ENCODE peak calls at places on chromosomes 11 and 22, in seven cellular contexts. One of them, this sample, is unnamed.

GRCh38 chr11:126733685-126734084 is 266.9 kb downstream of the KIRREL3 start:
- DNase-seq in A549: no peak
- DNase-seq in breast epithelium: no peak
- DNase-seq in body of pancreas: no peak
- DNase-seq in GM12891: no peak
- DNase-seq in transverse colon: no peak
- DNase-seq in H54: no peak
- DNase-seq in this sample: no peak

GRCh38 chr22:35051791-35052190 is 14.2 kb upstream of the ISX start:
- DNase-seq in A549: no peak
- DNase-seq in breast epithelium: no peak
- DNase-seq in body of pancreas: no peak
- DNase-seq in GM12891: no peak
- DNase-seq in transverse colon: no peak
- DNase-seq in H54: no peak
- DNase-seq in this sample: no peak

GRCh38 chr11:11446562-11446961 is 93.5 kb upstream of the CSNK2A3 start:
- DNase-seq in A549: no peak
- DNase-seq in breast epithelium: no peak
- DNase-seq in body of pancreas: no peak
- DNase-seq in GM12891: no peak
- DNase-seq in transverse colon: no peak
- DNase-seq in H54: no peak
- DNase-seq in this sample: no peak

GRCh38 chr11:28738549-28738948 is 630.4 kb downstream of the METTL15 start:
- DNase-seq in A549: no peak
- DNase-seq in breast epithelium: no peak
- DNase-seq in body of pancreas: no peak
- DNase-seq in GM12891: no peak
- DNase-seq in transverse colon: no peak
- DNase-seq in H54: no peak
- DNase-seq in this sample: no peak

GRCh38 chr11:70618471-70619101 is 220.3 kb downstream of the CTTN start:
- DNase-seq in A549: no peak
- DNase-seq in breast epithelium: no peak
- DNase-seq in body of pancreas: peak
- DNase-seq in GM12891: no peak
- DNase-seq in transverse colon: peak
- DNase-seq in H54: no peak
- DNase-seq in this sample: no peak

GRCh38 chr22:35991168-35991567 is 37.5 kb downstream of the RBFOX2 start:
- DNase-seq in A549: no peak
- DNase-seq in breast epithelium: no peak
- DNase-seq in body of pancreas: no peak
- DNase-seq in GM12891: no peak
- DNase-seq in transverse colon: no peak
- DNase-seq in H54: no peak
- DNase-seq in this sample: no peak

GRCh38 chr11:126175261-126175885 is 36.1 kb downstream of the RPUSD4 start:
- DNase-seq in A549: no peak
- DNase-seq in breast epithelium: no peak
- DNase-seq in body of pancreas: peak
- DNase-seq in GM12891: no peak
- DNase-seq in transverse colon: no peak
- DNase-seq in H54: no peak
- DNase-seq in this sample: peak

GRCh38 chr22:48949375-48950149 is 878.1 kb downstream of the BRD1 start:
- DNase-seq in A549: no peak
- DNase-seq in breast epithelium: no peak
- DNase-seq in body of pancreas: no peak
- DNase-seq in GM12891: no peak
- DNase-seq in transverse colon: peak
- DNase-seq in H54: no peak
- DNase-seq in this sample: no peak

GRCh38 chr11:42524534-42525227 is 787.1 kb upstream of the API5 start:
- DNase-seq in A549: peak
- DNase-seq in breast epithelium: no peak
- DNase-seq in body of pancreas: peak
- DNase-seq in GM12891: peak
- DNase-seq in transverse colon: peak
- DNase-seq in H54: peak
- DNase-seq in this sample: no peak

GRCh38 chr22:48652796-48653195 is 1174.9 kb downstream of the BRD1 start:
- DNase-seq in A549: no peak
- DNase-seq in breast epithelium: no peak
- DNase-seq in body of pancreas: no peak
- DNase-seq in GM12891: no peak
- DNase-seq in transverse colon: no peak
- DNase-seq in H54: no peak
- DNase-seq in this sample: no peak

GRCh38 chr11:94730153-94730552 is 38.0 kb upstream of the AMOTL1 start:
- DNase-seq in A549: no peak
- DNase-seq in breast epithelium: no peak
- DNase-seq in body of pancreas: no peak
- DNase-seq in GM12891: no peak
- DNase-seq in transverse colon: no peak
- DNase-seq in H54: no peak
- DNase-seq in this sample: no peak

GRCh38 chr11:110473666-110474065 is 43.9 kb downstream of the FDX1 start:
- DNase-seq in A549: no peak
- DNase-seq in breast epithelium: no peak
- DNase-seq in body of pancreas: no peak
- DNase-seq in GM12891: no peak
- DNase-seq in transverse colon: no peak
- DNase-seq in H54: no peak
- DNase-seq in this sample: no peak

DNA sequence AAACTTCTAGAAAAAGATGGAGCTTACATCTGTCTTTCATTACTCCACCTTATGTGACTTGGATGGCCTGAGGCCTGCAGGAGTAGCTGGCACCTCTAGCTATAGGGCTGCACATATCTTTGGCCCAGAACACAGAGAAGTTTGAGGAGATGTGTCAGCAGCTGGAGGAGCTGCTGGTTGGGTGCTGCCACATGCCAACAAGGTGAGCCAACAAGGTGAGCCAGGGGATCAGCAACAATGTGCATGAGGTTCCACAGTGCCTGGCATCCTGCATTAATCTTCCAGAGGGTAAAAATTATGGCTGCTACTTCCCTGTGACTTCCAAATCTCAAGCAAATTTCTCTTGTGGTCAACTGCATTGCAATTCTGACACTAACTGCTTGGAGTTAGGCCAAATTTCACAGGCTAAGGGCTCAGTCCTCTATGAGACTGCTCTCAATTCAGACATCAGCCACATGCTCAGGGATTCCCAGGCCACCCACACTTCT is 16.0 kb downstream of the RBM7 start:
- DNase-seq in A549: no peak
- DNase-seq in breast epithelium: no peak
- DNase-seq in body of pancreas: no peak
- DNase-seq in GM12891: no peak
- DNase-seq in transverse colon: no peak
- DNase-seq in H54: no peak
- DNase-seq in this sample: no peak
- TF ChIP-seq POLR2A in A549: no peak
- TF ChIP-seq POLR2A in breast epithelium: no peak
- TF ChIP-seq POLR2A in body of pancreas: no peak
- TF ChIP-seq POLR2A in GM12891: no peak
- TF ChIP-seq POLR2A in transverse colon: no peak
- TF ChIP-seq POLR2A in H54: no peak
- TF ChIP-seq POLR2A in this sample: no peak

DNA sequence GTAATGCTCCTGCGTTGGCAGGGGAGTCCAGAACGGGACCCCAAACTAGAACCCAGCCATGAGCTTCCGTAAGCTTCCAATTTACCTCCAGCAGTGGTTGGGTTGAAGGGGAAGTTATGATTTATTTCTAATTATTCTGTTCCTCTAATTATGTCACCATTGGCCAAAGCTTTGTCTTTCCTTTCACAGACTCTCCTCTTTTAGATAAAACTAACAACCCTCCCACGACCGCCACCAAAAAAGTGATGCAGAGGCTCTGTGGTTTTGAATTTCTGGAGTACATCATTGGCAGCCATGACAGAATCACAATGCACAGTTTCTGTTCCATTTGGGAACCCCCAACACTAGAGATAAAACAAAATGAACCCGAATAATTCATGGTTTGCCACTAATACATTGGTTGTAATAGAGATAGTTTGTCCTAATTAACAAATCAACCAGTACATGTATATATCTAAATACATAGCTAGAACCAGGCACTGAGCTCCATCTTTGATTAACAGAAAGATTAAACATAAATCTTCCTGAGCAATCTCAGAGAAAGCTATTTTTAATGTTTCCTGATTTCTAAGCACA is 64.3 kb downstream of the ETS1 start:
- DNase-seq in A549: no peak
- DNase-seq in breast epithelium: no peak
- DNase-seq in body of pancreas: no peak
- DNase-seq in GM12891: no peak
- DNase-seq in transverse colon: no peak
- DNase-seq in H54: no peak
- DNase-seq in this sample: no peak
- TF ChIP-seq POLR2A in A549: no peak
- TF ChIP-seq POLR2A in breast epithelium: no peak
- TF ChIP-seq POLR2A in body of pancreas: no peak
- TF ChIP-seq POLR2A in GM12891: no peak
- TF ChIP-seq POLR2A in transverse colon: no peak
- TF ChIP-seq POLR2A in H54: no peak
- TF ChIP-seq POLR2A in this sample: no peak

GRCh38 chr11:118663381-118663780 is 16.1 kb downstream of the TREH start:
- DNase-seq in A549: no peak
- DNase-seq in breast epithelium: no peak
- DNase-seq in body of pancreas: no peak
- DNase-seq in GM12891: no peak
- DNase-seq in transverse colon: no peak
- DNase-seq in H54: no peak
- DNase-seq in this sample: no peak
- TF ChIP-seq POLR2A in A549: no peak
- TF ChIP-seq POLR2A in breast epithelium: no peak
- TF ChIP-seq POLR2A in body of pancreas: no peak
- TF ChIP-seq POLR2A in GM12891: no peak
- TF ChIP-seq POLR2A in transverse colon: no peak
- TF ChIP-seq POLR2A in H54: no peak
- TF ChIP-seq POLR2A in this sample: no peak

DNA sequence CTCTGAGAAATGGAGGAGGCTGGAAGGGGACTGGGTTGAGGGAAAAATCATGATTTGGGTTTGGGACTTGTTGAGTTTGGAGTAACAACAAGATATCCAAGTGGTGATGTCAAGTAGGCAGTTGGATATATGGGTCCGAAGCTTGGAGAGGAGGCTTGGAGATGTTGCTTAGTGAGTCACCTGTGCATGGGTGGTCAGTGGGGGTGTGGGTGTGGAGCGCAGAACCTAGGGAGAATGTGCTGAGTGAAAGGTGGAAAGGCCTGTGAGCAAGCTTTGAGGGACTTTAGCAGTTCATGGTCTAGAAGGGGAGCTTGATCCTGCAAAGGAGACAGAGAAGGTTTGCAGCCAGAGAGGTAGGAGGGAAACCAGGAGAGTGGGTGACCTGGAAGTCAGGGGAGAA is 38.2 kb downstream of the PRDM11 start:
- DNase-seq in A549: no peak
- DNase-seq in breast epithelium: no peak
- DNase-seq in body of pancreas: no peak
- DNase-seq in GM12891: no peak
- DNase-seq in transverse colon: no peak
- DNase-seq in H54: no peak
- DNase-seq in this sample: no peak
- TF ChIP-seq POLR2A in A549: no peak
- TF ChIP-seq POLR2A in breast epithelium: no peak
- TF ChIP-seq POLR2A in body of pancreas: no peak
- TF ChIP-seq POLR2A in GM12891: no peak
- TF ChIP-seq POLR2A in transverse colon: no peak
- TF ChIP-seq POLR2A in H54: no peak
- TF ChIP-seq POLR2A in this sample: no peak

This sample was measured in ovary.